ENCODE peak calls at places on chromosomes 11 and 22, in ten cellular contexts. F is right atrium auricular region, G is cardiac fibroblast, T is MM.1S, P is PC-9, J is K562, Y is neural crest cell, C is tibial nerve, S is lung, K is GM13977. W is an unnamed sample.

GRCh38 chr22:39931271-39931670 is 28.9 kb upstream of the TMA7B start:
- DNase-seq in F (no peak), G (no peak), T (no peak), P (no peak), J (no peak), Y (no peak), C (no peak), S (no peak), K (no peak), W (no peak)

GRCh38 chr11:46252373-46252914 is 25.0 kb upstream of the CREB3L1 start:
- DNase-seq in F (no peak), G (no peak), T (no peak), P (no peak), J (no peak), Y (no peak), C (no peak), S (no peak), K (no peak), W (no peak)

GRCh38 chr11:65574963-65575567 is 788 bp upstream of the EHBP1L1 start:
- DNase-seq in F (no peak), G (peak; percentile 34), T (peak; percentile 68), P (peak; percentile 65), J (peak; percentile 92), Y (no peak), C (no peak), S (no peak), K (peak; percentile 70), W (peak; percentile 65)

GRCh38 chr11:10599388-10600175 is 31.1 kb upstream of the LYVE1 start:
- DNase-seq in F (no peak), G (peak; percentile 49), T (no peak), P (no peak), J (no peak), Y (no peak), C (no peak), S (no peak), K (no peak), W (no peak)

GRCh38 chr11:33667819-33668467 is 32.7 kb downstream of the C11orf91 start:
- DNase-seq in F (peak; percentile 13), G (no peak), T (no peak), P (no peak), J (no peak), Y (no peak), C (no peak), S (no peak), K (no peak), W (no peak)

GRCh38 chr11:78131956-78132355 is 7.5 kb downstream of the ALG8 start:
- DNase-seq in F (no peak), G (peak; percentile 6), T (no peak), P (no peak), J (no peak), Y (no peak), C (no peak), S (no peak), K (no peak), W (no peak)

GRCh38 chr11:28969832-28970231 is 861.6 kb downstream of the METTL15 start:
- DNase-seq in F (no peak), G (no peak), T (no peak), P (no peak), J (no peak), Y (no peak), C (no peak), S (no peak), K (no peak), W (no peak)

GRCh38 chr11:30698425-30698824 is 112.3 kb upstream of the MPPED2 start:
- DNase-seq in F (no peak), G (no peak), T (no peak), P (no peak), J (no peak), Y (no peak), C (no peak), S (no peak), K (no peak), W (no peak)

GRCh38 chr11:62923634-62924411 is 2.7 kb upstream of the CHRM1 start:
- DNase-seq in F (no peak), G (no peak), T (peak; percentile 75), P (peak; percentile 54), J (no peak), Y (peak; percentile 37), C (no peak), S (no peak), K (peak; percentile 61), W (peak; percentile 48)

GRCh38 chr11:86990079-86990478 is 34.9 kb upstream of the FZD4 start:
- DNase-seq in F (no peak), G (peak; percentile 19), T (no peak), P (no peak), J (no peak), Y (no peak), C (no peak), S (no peak), K (no peak), W (no peak)

GRCh38 chr11:19774329-19774728 is 61.7 kb downstream of the NAV2 start:
- DNase-seq in F (no peak), G (no peak), T (no peak), P (no peak), J (no peak), Y (no peak), C (no peak), S (no peak), K (no peak), W (no peak)

GRCh38 chr22:20110359-20110985 is 5.4 kb upstream of the RANBP1 start:
- DNase-seq in F (no peak), G (no peak), T (no peak), P (no peak), J (no peak), Y (no peak), C (no peak), S (no peak), K (no peak), W (no peak)

DNA sequence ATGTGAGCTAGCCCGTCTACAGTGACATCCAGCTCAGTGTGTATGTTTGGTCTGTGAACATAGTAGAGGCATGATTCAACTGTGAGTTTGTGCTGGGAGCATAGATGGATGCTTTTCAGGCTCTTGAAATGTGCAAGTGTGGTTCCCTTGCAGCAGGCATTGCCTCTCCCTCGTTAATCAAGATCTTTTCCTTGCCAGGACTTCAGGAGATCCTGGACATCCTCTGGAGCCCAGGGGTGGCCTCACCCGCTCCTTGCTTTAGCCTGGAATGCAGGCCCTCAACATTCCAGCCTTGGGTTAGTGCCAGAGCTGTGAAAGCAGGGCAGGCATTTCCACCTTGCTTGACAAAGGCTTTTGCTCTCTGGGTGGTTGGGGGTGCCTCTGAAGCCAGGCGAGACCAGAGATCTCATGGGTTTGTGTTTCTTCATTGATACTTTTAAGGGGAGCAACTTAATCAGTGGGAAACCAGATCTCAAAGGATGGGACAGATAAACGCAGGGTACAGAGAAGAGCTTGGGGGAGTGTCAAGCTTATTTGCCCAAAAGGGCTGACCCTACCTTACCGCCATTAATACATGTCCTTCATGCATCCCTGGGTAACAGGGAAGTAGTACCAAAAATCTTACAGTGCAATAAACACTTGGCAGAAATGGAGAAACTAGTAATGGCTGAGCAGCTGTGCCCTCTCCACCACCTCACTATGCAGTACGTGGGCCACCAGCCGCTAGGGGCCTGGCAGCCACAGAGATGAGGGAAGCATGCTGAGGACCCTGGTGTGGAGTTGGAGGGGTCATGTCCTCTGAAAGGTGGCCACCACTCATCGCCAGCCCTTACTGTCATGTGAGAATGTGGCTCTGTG is 72.1 kb downstream of the PTPRJ start:
- DNase-seq in F (no peak), G (peak; percentile 35), T (no peak), P (peak; percentile 99), J (no peak), Y (no peak), C (no peak), S (peak; percentile 88), K (no peak), W (no peak)
- TF ChIP-seq CTCF in F (no peak), G (no peak), T (no peak), P (no peak), J (no peak), Y (no peak), C (no peak), S (no peak), K (no peak), W (no peak)

GRCh38 chr22:35728639-35729308 is 11.1 kb downstream of the APOL5 start:
- DNase-seq in F (no peak), G (no peak), T (no peak), P (peak; percentile 61), J (no peak), Y (no peak), C (no peak), S (no peak), K (no peak), W (no peak)
- TF ChIP-seq CTCF in F (no peak), G (no peak), T (no peak), P (no peak), J (no peak), Y (no peak), C (no peak), S (no peak), K (no peak), W (no peak)

GRCh38 chr11:32430586-32431357 is 4.6 kb downstream of the WT1 start:
- DNase-seq in F (no peak), G (peak; percentile 33), T (no peak), P (no peak), J (no peak), Y (peak; percentile 5), C (no peak), S (no peak), K (peak; percentile 68), W (peak; percentile 57)
- TF ChIP-seq CTCF in F (no peak), G (peak; percentile 5), T (no peak), P (no peak), J (no peak), Y (peak; percentile 40), C (no peak), S (no peak), K (no peak), W (no peak)

DNA sequence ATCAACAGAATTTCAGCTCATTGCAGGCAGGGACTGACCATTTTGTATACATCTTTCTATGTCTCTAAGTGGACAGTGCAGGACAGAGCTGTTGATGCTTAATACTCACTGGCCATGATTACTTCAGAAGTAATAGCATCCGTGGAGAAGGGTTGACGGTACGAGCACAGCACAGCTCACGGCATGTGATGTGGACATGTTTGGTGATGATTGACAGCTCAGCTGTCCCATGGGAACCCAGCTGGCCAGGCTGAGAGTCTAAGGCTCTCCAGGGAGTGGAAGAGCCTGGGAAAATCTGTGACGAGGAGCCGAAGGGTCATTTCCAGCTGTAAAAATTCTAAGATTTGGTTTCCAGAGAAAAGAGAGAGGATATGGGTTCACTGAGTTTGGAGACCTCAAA is 198.2 kb downstream of the SNX19 start:
- DNase-seq in F (no peak), G (peak; percentile 22), T (no peak), P (no peak), J (no peak), Y (no peak), C (no peak), S (no peak), K (no peak), W (no peak)
- TF ChIP-seq CTCF in F (no peak), G (no peak), T (no peak), P (no peak), J (no peak), Y (no peak), C (no peak), S (no peak), K (no peak), W (no peak)